ENCODE peak calls at places on chromosome 14, in five cellular contexts. S, N, I, X and H are unnamed samples.

GRCh38 chr14:104386281-104386841 is 193.2 kb upstream of the C14orf180 start:
- DNase-seq in S (no peak), N (no peak), I (no peak), X (no peak), H (no peak)

GRCh38 chr14:54805521-54806322 is 96.9 kb downstream of the GCH1 start:
- DNase-seq in S (peak; percentile 86), N (peak; percentile 88), I (no peak), X (peak; percentile 73), H (peak; percentile 86)

GRCh38 chr14:100748403-100748802 is 21.7 kb downstream of the DLK1 start:
- DNase-seq in S (no peak), N (no peak), I (no peak), X (no peak), H (no peak)

GRCh38 chr14:42224053-42224888 is 617.6 kb downstream of the LRFN5 start:
- DNase-seq in S (peak; percentile 19), N (peak; percentile 82), I (no peak), X (peak; percentile 56), H (peak; percentile 43)

GRCh38 chr14:104111301-104112112 is 26.0 kb downstream of the ASPG start:
- DNase-seq in S (no peak), N (peak; percentile 1), I (no peak), X (no peak), H (no peak)

GRCh38 chr14:55814064-55814463 is 234.1 kb downstream of the KTN1 start:
- DNase-seq in S (no peak), N (no peak), I (no peak), X (no peak), H (no peak)

GRCh38 chr14:103091041-103091882 is 3.3 kb upstream of the EXOC3L4 start:
- DNase-seq in S (peak; percentile 88), N (peak; percentile 70), I (no peak), X (no peak), H (peak; percentile 72)

GRCh38 chr14:102500190-102500661 is 9.3 kb downstream of the ANKRD9 start:
- DNase-seq in S (no peak), N (peak; percentile 95), I (peak; percentile 64), X (peak; percentile 83), H (no peak)

GRCh38 chr14:35406811-35407630 is 2.5 kb upstream of the NFKBIA start:
- DNase-seq in S (peak; percentile 86), N (no peak), I (no peak), X (peak; percentile 49), H (peak; percentile 74)